ENCODE peak calls at places on chromosomes 1 and 21, in seven cellular contexts. L is pancreas, F is GM23338, P is suprapubic skin, B is kidney, X is caudate nucleus, I is mammary epithelial cell. D is an unnamed sample.

GRCh38 chr1:60222492-60223369 is 149.2 kb upstream of the C1orf87 start:
- DNase-seq in B (no peak), F (no peak), X (no peak), L (no peak), I (no peak), P (no peak), D (no peak)

GRCh38 chr1:62040450-62040849 is 154.2 kb upstream of the L1TD1 start:
- DNase-seq in B (no peak), X (no peak), L (no peak), P (no peak), F (peak; percentile 56), I (peak; percentile 14), D (no peak)

GRCh38 chr1:77945345-77945744 is 33.5 kb downstream of the FUBP1 start:
- DNase-seq in L (no peak), P (no peak), I (no peak), F (no peak), X (no peak), B (no peak), D (no peak)

GRCh38 chr21:44521301-44521927 is 18.6 kb downstream of the KRTAP10-1 start:
- DNase-seq in P (peak; percentile 44), B (no peak), L (no peak), X (no peak), F (no peak), I (no peak), D (no peak)

GRCh38 chr21:36045993-36046392 is 14.3 kb downstream of the SETD4 start:
- DNase-seq in X (no peak), B (no peak), F (no peak), L (no peak), P (no peak), I (no peak), D (no peak)

GRCh38 chr1:226884116-226884515 is 13.7 kb downstream of the PSEN2 start:
- DNase-seq in X (no peak), B (no peak), L (no peak), P (no peak), F (no peak), I (no peak), D (no peak)

GRCh38 chr1:165383067-165383466 is 26.6 kb upstream of the LMX1A start:
- DNase-seq in X (no peak), I (peak; percentile 48), F (no peak), L (no peak), P (peak; percentile 74), B (no peak), D (peak; percentile 82)

GRCh38 chr1:107787299-107787698 is 177.7 kb downstream of the VAV3 start:
- DNase-seq in F (peak; percentile 69), X (no peak), I (no peak), L (no peak), B (no peak), P (no peak), D (peak; percentile 8)

GRCh38 chr1:171743014-171743870 is 1.4 kb upstream of the VAMP4 start:
- DNase-seq in I (peak; percentile 81), B (no peak), F (no peak), X (no peak), P (no peak), L (no peak), D (peak; percentile 43)

GRCh38 chr1:202291961-202292712 is 49.6 kb downstream of the UBE2T start:
- DNase-seq in B (no peak), X (no peak), F (no peak), L (no peak), P (no peak), I (peak; percentile 82), D (peak; percentile 95)

GRCh38 chr1:202291001-202291400 is 50.7 kb downstream of the UBE2T start:
- DNase-seq in B (no peak), L (no peak), X (no peak), I (no peak), P (no peak), F (no peak), D (no peak)

GRCh38 chr1:202292773-202293172 is 49.0 kb downstream of the UBE2T start:
- DNase-seq in I (no peak), F (no peak), P (no peak), B (no peak), X (no peak), L (no peak), D (no peak)

GRCh38 chr1:202297291-202297690 is 44.4 kb downstream of the UBE2T start:
- DNase-seq in P (no peak), I (no peak), X (no peak), L (no peak), F (no peak), B (no peak), D (no peak)

DNA sequence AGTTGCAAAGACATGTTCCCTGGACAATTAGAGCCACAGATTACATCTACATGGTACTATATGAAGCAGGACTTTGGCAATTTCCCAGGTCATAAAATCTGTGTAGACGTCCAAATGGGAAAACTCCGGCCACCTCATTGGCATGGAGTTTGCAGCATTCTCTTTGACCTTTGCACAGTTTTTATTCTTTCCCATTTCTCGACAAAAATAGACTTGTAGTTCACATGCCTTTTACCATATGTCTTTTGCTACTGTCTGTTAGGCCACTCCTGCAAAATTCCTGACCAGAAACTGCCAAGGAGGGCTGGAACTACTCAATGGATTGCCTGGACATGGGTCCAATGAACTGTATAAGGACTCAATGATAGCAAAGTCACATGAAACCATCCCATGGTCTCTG is 48.1 kb downstream of the UBE2T start:
- DNase-seq in P (no peak), B (no peak), X (no peak), F (no peak), L (no peak), I (no peak), D (no peak)
- H3K27ac ChIP-seq in P (no peak overlapping the region), B (no peak overlapping the region), X (no peak overlapping the region), F (no peak overlapping the region), L (no peak overlapping the region), I (no peak overlapping the region), D (no peak overlapping the region)

DNA sequence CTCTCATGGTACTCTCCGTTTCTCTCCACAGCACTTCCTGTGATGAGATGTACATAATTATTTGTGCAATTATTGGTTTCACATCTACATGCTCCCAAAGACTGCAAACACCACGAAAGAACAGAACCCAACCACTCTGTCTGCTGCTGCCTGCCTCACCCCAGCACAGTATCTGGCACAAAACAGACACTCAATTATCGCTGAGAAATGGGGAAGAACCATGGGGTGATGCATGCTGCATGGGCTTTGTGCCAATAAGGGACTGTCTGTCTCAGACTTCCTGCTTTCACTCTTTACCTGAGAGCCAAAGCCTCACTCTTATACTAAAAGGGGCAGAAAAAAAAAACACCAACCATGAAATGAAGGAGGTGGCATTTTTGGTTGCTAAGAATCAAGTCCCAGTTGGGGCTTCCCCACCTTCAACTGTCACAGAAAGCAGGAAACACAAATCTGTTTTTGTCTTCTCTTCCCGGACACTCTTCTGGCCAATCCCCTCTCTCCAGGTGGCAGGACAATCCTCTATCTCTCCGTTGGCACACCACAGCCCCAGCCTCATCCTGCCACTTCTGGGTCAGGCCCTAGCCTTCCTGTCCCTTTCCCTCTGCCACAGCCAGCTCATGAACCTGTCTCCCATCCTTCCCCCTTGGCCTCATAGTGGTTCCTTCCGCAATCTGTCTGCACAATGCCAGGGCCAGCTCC is 82.0 kb downstream of the TGFBR3 start:
- DNase-seq in B (no peak), X (no peak), P (no peak), I (peak; percentile 46), F (no peak), L (no peak), D (no peak)
- H3K27ac ChIP-seq in B (peak overlapping the region; percentile 45), X (no peak overlapping the region), P (peak overlapping the region; percentile 78), I (no peak overlapping the region), F (no peak overlapping the region), L (peak overlapping the region; percentile 74), D (no peak overlapping the region)

GRCh38 chr1:150162582-150162861 is 12.8 kb downstream of the PLEKHO1 start:
- DNase-seq in P (no peak), F (no peak), L (no peak), X (no peak), I (no peak), B (no peak), D (no peak)
- H3K27ac ChIP-seq in P (peak overlapping the region; percentile 77), F (peak overlapping the region; percentile 96), L (peak overlapping the region; percentile 77), X (peak overlapping the region; percentile 95), I (peak overlapping the region; percentile 71), B (peak overlapping the region; percentile 90), D (peak overlapping the region; percentile 94)

DNA sequence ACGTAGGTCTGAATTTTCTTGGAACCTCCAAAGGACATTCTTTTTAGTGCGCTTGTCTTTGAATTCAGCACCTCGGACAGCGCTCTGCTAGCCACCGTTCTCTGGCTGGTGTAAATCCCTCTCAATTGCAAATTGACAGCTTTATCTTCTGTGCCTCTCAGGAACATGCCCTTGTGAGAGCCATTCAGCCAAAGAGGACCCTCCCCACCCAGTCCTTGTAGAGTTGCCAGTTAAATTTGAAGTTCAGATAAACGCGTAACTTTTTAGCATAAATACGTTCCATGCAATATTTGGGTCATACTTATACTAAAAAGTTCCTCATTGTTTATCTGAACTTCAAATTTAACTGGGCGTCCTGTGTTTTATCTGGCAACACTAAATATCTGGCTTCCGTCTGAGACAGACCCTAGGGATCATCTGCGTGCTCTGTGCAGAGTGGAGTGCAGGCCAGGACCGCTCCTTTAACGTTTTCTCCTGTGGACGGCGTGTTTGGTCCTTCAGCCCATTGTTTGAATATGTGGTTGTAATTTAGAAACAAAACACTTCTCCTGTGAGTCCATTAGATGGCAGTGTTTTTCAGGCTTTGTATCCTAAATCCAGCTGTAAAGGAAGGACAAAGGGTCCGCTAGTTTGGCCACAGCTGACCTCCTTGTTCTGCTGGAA is 7.0 kb downstream of the KCNAB2 start:
- DNase-seq in F (peak; percentile 92), I (peak; percentile 46), P (no peak), L (peak; percentile 63), X (no peak), B (no peak), D (peak; percentile 94)
- H3K27ac ChIP-seq in F (no peak overlapping the region), I (no peak overlapping the region), P (no peak overlapping the region), L (no peak overlapping the region), X (no peak overlapping the region), B (no peak overlapping the region), D (no peak overlapping the region)